ENCODE peak calls at places on chromosomes 16 and 17, in nine cellular contexts. D is heart right ventricle, V is T-helper 9 cell, M is cardiac muscle cell, U is breast epithelium, Y is skeletal muscle cell, H is NB4, E is PC-9, J is foreskin fibroblast. C is an unnamed sample.

GRCh38 chr16:47780213-47780612 is 319.1 kb downstream of the PHKB start:
- DNase-seq in D (no peak), V (no peak), M (no peak), U (no peak), Y (no peak), H (no peak), E (no peak), J (peak; percentile 8), C (no peak)

GRCh38 chr16:50238868-50239301 is 27.5 kb upstream of the ADCY7 start:
- DNase-seq in D (no peak), V (no peak), M (no peak), U (no peak), Y (no peak), H (no peak), E (peak; percentile 53), J (no peak), C (no peak)

GRCh38 chr17:44989552-44990138 is 21.5 kb upstream of the C1QL1 start:
- DNase-seq in D (no peak), V (no peak), M (no peak), U (no peak), Y (no peak), H (no peak), E (no peak), J (no peak), C (no peak)

GRCh38 chr17:1640329-1641064 is 5.0 kb downstream of the SCARF1 start:
- DNase-seq in D (no peak), V (no peak), M (no peak), U (no peak), Y (no peak), H (no peak), E (no peak), J (no peak), C (no peak)

GRCh38 chr17:7440113-7440822 is 956 bp downstream of the FGF11 start:
- DNase-seq in D (peak; percentile 67), V (peak; percentile 27), M (peak; percentile 76), U (peak; percentile 72), Y (no peak), H (peak; percentile 38), E (no peak), J (peak; percentile 51), C (no peak)

GRCh38 chr17:80826955-80827645 is 164.5 kb upstream of the CHMP6 start:
- DNase-seq in D (no peak), V (no peak), M (no peak), U (peak; percentile 54), Y (peak; percentile 96), H (peak; percentile 89), E (peak; percentile 70), J (peak; percentile 97), C (no peak)

GRCh38 chr16:88534731-88535141 is 35.5 kb upstream of the ZC3H18 start:
- DNase-seq in D (peak; percentile 49), V (no peak), M (peak; percentile 58), U (no peak), Y (no peak), H (peak; percentile 79), E (no peak), J (peak; percentile 72), C (peak; percentile 23)

GRCh38 chr16:12655530-12655929 is 148.2 kb downstream of the CPPED1 start:
- DNase-seq in D (no peak), V (no peak), M (no peak), U (no peak), Y (no peak), H (no peak), E (no peak), J (no peak), C (no peak)

GRCh38 chr16:49884033-49884707 is 28.3 kb upstream of the ZNF423 start:
- DNase-seq in D (no peak), V (no peak), M (no peak), U (no peak), Y (no peak), H (peak; percentile 61), E (no peak), J (no peak), C (no peak)

GRCh38 chr17:80379348-80379747 is 35.6 kb upstream of the ENDOV start:
- DNase-seq in D (no peak), V (no peak), M (no peak), U (peak; percentile 12), Y (no peak), H (no peak), E (no peak), J (no peak), C (no peak)

GRCh38 chr17:32491371-32492280 is 4.8 kb downstream of the CDK5R1 start:
- DNase-seq in D (no peak), V (no peak), M (no peak), U (no peak), Y (no peak), H (peak; percentile 65), E (no peak), J (no peak), C (no peak)

GRCh38 chr16:27369806-27370205 is 32.2 kb upstream of the IL21R start:
- DNase-seq in D (no peak), V (no peak), M (no peak), U (no peak), Y (no peak), H (no peak), E (no peak), J (peak; percentile 93), C (no peak)

GRCh38 chr17:79174905-79175856 is 100.6 kb downstream of the ENGASE start:
- DNase-seq in D (no peak), V (no peak), M (no peak), U (no peak), Y (no peak), H (no peak), E (no peak), J (no peak), C (no peak)

GRCh38 chr17:45640141-45640850 is 143.8 kb upstream of the CRHR1 start:
- DNase-seq in D (peak; percentile 62), V (peak; percentile 74), M (peak; percentile 89), U (peak; percentile 68), Y (peak; percentile 14), H (peak; percentile 85), E (peak; percentile 65), J (peak; percentile 87), C (peak; percentile 68)

GRCh38 chr17:16285646-16286008 is 67.6 kb downstream of the CENPV start:
- DNase-seq in D (no peak), V (no peak), M (no peak), U (no peak), Y (no peak), H (no peak), E (no peak), J (no peak), C (no peak)

GRCh38 chr17:81833160-81833920 is at the start of gene MCRIP1:
- DNase-seq in D (peak; percentile 97), V (peak; percentile 92), M (peak; percentile 98), U (peak; percentile 95), Y (peak; percentile 69), H (peak; percentile 95), E (peak; percentile 75), J (peak; percentile 99), C (peak; percentile 90)

GRCh38 chr16:58462997-58463891 is 36.7 kb upstream of the NDRG4 start:
- DNase-seq in D (peak; percentile 69), V (no peak), M (peak; percentile 65), U (no peak), Y (no peak), H (peak; percentile 32), E (no peak), J (no peak), C (no peak)

GRCh38 chr17:52378860-52379259 is 220.3 kb upstream of the CA10 start:
- DNase-seq in D (no peak), V (no peak), M (no peak), U (no peak), Y (no peak), H (no peak), E (no peak), J (no peak), C (no peak)

GRCh38 chr16:87918866-87919680 is 17.3 kb downstream of the CA5A start:
- DNase-seq in D (peak; percentile 65), V (no peak), M (no peak), U (no peak), Y (no peak), H (no peak), E (no peak), J (peak; percentile 75), C (no peak)

GRCh38 chr17:34299017-34299416 is 13.5 kb downstream of the CCL11 start:
- DNase-seq in D (no peak), V (no peak), M (no peak), U (no peak), Y (no peak), H (no peak), E (no peak), J (no peak), C (no peak)